ENCODE peak calls at places on chromosomes 16 and 17, in ten cellular contexts. S is heart left ventricle; H is effector memory CD4-positive, alpha-beta T cell; Z is CD8-positive, alpha-beta memory T cell; K is right cardiac atrium; L is mesenchymal stem cell; Y is CD4-positive, alpha-beta memory T cell; M is A673; E is adrenal gland; D is uterus. W is an unnamed sample.

GRCh38 chr16:84730406-84731106 is 30.8 kb downstream of the USP10 start:
- DNase-seq in S (peak), H (no peak), Z (peak), K (peak), L (peak), Y (no peak), M (peak), E (peak), D (peak), W (no peak)

GRCh38 chr17:4903051-4903818 is at the start of gene CHRNE:
- DNase-seq in S (peak), H (peak), Z (peak), K (peak), L (peak), Y (peak), M (peak), E (peak), D (peak), W (peak)

GRCh38 chr16:68345351-68345810 is 34.6 kb downstream of the PRMT7 start:
- DNase-seq in S (no peak), H (no peak), Z (no peak), K (no peak), L (no peak), Y (no peak), M (no peak), E (no peak), D (no peak), W (no peak)

GRCh38 chr16:63130942-63131341 is 1094.7 kb upstream of the CDH8 start:
- DNase-seq in S (no peak), H (no peak), Z (no peak), K (no peak), L (no peak), Y (no peak), M (no peak), E (no peak), D (no peak), W (no peak)

GRCh38 chr17:74190154-74190553 is 13.3 kb upstream of the RPL38 start:
- DNase-seq in S (no peak), H (no peak), Z (no peak), K (no peak), L (peak), Y (no peak), M (peak), E (peak), D (no peak), W (peak)

GRCh38 chr17:48994548-48995331 is 2.4 kb upstream of the IGF2BP1 start:
- DNase-seq in S (no peak), H (no peak), Z (no peak), K (no peak), L (no peak), Y (no peak), M (peak), E (no peak), D (no peak), W (peak)

GRCh38 chr17:80785477-80786178 is 206.0 kb upstream of the CHMP6 start:
- DNase-seq in S (no peak), H (no peak), Z (no peak), K (no peak), L (no peak), Y (no peak), M (peak), E (no peak), D (no peak), W (peak)

GRCh38 chr17:49191917-49192741 is 18.2 kb downstream of the GNGT2 start:
- DNase-seq in S (peak), H (peak), Z (peak), K (peak), L (peak), Y (peak), M (peak), E (peak), D (peak), W (peak)

GRCh38 chr16:50036426-50036825 is 11.4 kb downstream of the CNEP1R1 start:
- DNase-seq in S (no peak), H (no peak), Z (no peak), K (no peak), L (no peak), Y (no peak), M (no peak), E (no peak), D (no peak), W (no peak)

GRCh38 chr16:58021661-58022551 is 3.6 kb upstream of the MMP15 start:
- DNase-seq in S (no peak), H (no peak), Z (no peak), K (no peak), L (peak), Y (no peak), M (no peak), E (no peak), D (no peak), W (no peak)

GRCh38 chr16:68287276-68288251 is 23.2 kb downstream of the SLC7A6OS start:
- DNase-seq in S (peak), H (peak), Z (peak), K (peak), L (peak), Y (peak), M (no peak), E (peak), D (peak), W (no peak)

GRCh38 chr16:11779074-11779473 is 18.0 kb downstream of the ZC3H7A start:
- DNase-seq in S (no peak), H (no peak), Z (no peak), K (no peak), L (no peak), Y (no peak), M (no peak), E (no peak), D (no peak), W (no peak)

GRCh38 chr16:11784048-11784780 is 12.8 kb downstream of the ZC3H7A start:
- DNase-seq in S (no peak), H (no peak), Z (no peak), K (no peak), L (no peak), Y (no peak), M (no peak), E (no peak), D (no peak), W (no peak)

GRCh38 chr16:11781773-11782172 is 15.3 kb downstream of the ZC3H7A start:
- DNase-seq in S (no peak), H (no peak), Z (no peak), K (no peak), L (peak), Y (no peak), M (peak), E (no peak), D (no peak), W (no peak)

GRCh38 chr16:11780988-11781680 is 15.9 kb downstream of the ZC3H7A start:
- DNase-seq in S (no peak), H (no peak), Z (no peak), K (no peak), L (peak), Y (no peak), M (no peak), E (no peak), D (no peak), W (no peak)

GRCh38 chr16:11783319-11784047 is 13.6 kb downstream of the ZC3H7A start:
- DNase-seq in S (no peak), H (peak), Z (peak), K (no peak), L (no peak), Y (peak), M (no peak), E (no peak), D (no peak), W (no peak)
- H3K27ac ChIP-seq in S (peak), H (peak), Z (peak), K (peak), L (peak), Y (peak), M (peak), E (peak), D (peak), W (no peak)

GRCh38 chr17:28317099-28317964 is 1.7 kb upstream of the TMEM97 start:
- DNase-seq in S (no peak), H (no peak), Z (no peak), K (no peak), L (no peak), Y (no peak), M (no peak), E (no peak), D (no peak), W (peak)

GRCh38 chr17:28320215-28321061 is 1.4 kb downstream of the TMEM97 start:
- DNase-seq in S (no peak), H (no peak), Z (no peak), K (no peak), L (peak), Y (no peak), M (no peak), E (no peak), D (no peak), W (no peak)

GRCh38 chr17:28315846-28316705 is 2.9 kb upstream of the TMEM97 start:
- DNase-seq in S (no peak), H (no peak), Z (no peak), K (no peak), L (no peak), Y (no peak), M (no peak), E (no peak), D (no peak), W (no peak)

GRCh38 chr17:28317965-28318758 is 838 bp upstream of the TMEM97 start:
- DNase-seq in S (no peak), H (no peak), Z (no peak), K (no peak), L (no peak), Y (no peak), M (no peak), E (no peak), D (no peak), W (peak)

DNA sequence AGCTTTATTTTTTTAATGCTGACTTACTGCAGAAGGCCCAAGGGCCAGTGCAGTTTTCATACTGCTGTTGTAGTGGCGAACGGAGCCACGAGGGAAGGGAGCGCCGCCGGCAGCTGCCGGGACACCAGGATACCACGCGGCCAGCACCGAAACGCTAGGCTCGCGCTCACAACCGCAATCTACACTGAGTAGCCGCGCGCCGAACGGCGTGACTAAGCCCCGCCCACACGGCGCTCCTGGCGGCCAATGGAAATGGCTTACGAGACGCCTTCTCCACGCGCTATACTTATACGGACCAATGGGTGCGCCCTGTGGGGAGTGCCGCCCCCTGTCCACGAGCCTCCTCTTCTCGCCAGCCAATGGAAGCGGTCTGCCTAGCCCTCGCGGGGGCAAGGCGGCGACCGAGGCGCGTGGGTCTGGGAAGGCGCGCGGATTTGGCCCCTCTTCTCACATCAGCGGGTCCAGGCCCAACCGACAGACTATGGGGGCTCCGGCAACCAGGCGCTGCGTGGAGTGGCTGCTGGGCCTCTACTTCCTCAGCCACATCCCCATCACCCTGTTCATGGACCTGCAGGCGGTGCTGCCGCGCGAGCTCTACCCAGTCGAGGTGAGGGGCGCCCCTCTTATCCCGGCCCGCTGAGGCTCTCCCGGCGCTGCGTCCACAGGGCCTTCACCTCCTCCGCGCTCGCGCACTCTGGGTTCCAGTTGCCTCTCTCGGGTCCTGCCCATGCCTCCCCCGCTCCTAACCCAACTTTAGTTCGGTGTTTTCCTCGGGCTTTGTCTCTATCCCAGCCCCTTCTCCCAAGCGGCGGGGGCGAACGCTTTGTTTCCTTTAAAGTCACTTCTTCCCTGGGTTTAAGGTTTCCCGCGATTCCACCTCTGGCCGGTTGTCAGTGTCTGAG is at the start of gene TMEM97:
- DNase-seq in S (peak), H (peak), Z (peak), K (peak), L (peak), Y (peak), M (peak), E (peak), D (peak), W (peak)
- H3K27ac ChIP-seq in S (peak), H (no peak), Z (peak), K (no peak), L (peak), Y (peak), M (peak), E (peak), D (peak), W (peak)

DNA sequence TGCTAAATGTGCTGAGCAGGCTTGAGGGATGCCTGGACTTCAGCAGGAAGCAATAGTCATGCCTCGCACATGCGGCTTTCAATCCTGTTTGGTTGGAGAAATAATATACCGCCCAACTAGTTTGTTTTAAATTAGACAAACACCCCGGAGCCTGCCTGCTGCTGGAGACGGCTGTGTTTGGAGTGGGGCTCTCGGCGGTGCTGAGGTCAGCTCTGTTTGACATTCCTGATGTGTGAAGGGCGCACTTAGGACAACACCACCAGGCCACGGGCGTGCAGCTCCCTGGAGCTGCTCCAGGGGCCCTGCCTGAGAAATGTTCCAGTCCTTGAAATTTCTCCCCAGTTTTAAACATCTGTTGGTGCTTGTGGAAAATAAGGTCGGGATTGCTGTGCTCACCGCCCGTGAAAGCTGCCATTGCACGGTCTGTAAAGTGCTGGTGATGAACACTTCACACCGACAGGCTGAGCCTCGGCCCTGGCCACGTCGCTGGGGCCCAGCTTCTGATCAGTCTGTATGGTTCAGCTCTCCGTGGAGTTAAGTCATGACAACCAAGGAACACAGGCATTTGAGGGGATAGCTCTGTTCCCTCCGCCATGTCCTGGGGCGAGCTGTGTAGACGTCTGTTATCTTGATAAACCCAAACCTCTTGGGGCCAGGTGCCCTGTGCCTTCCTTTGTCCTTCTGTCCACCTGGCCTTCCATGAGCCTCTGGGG is 110.4 kb downstream of the METRNL start:
- DNase-seq in S (peak), H (no peak), Z (no peak), K (peak), L (peak), Y (no peak), M (no peak), E (no peak), D (peak), W (no peak)
- H3K27ac ChIP-seq in S (no peak), H (no peak), Z (no peak), K (no peak), L (peak), Y (no peak), M (no peak), E (no peak), D (no peak), W (no peak)

DNA sequence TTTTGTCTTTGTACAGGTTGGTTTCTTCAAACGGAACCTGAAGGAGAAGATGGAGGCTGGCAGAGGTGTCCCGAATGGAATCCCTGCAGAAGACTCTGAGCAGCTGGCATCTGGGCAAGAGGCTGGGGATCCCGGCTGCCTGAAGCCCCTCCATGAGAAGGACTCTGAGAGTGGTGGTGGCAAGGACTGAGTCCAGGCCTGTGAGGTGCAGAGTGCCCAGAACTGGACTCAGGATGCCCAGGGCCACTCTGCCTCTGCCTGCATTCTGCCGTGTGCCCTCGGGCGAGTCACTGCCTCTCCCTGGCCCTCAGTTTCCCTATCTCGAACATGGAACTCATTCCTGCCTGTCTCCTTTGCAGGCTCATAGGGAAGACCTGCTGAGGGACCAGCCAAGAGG is 4.9 kb downstream of the ZNF768 start:
- DNase-seq in S (no peak), H (no peak), Z (no peak), K (no peak), L (no peak), Y (no peak), M (no peak), E (no peak), D (no peak), W (no peak)
- H3K27ac ChIP-seq in S (no peak), H (no peak), Z (no peak), K (no peak), L (no peak), Y (no peak), M (no peak), E (no peak), D (no peak), W (no peak)

GRCh38 chr16:22193134-22193411 is 13.0 kb upstream of the EEF2K start:
- DNase-seq in S (no peak), H (no peak), Z (no peak), K (no peak), L (no peak), Y (no peak), M (no peak), E (no peak), D (no peak), W (no peak)

GRCh38 chr16:22195695-22196558 is 10.2 kb upstream of the EEF2K start:
- DNase-seq in S (peak), H (peak), Z (peak), K (peak), L (peak), Y (peak), M (peak), E (peak), D (peak), W (peak)

GRCh38 chr16:22192261-22193133 is 13.6 kb upstream of the EEF2K start:
- DNase-seq in S (peak), H (peak), Z (peak), K (peak), L (peak), Y (peak), M (peak), E (peak), D (peak), W (peak)

GRCh38 chr16:22194707-22195444 is 11.2 kb upstream of the EEF2K start:
- DNase-seq in S (no peak), H (peak), Z (no peak), K (no peak), L (no peak), Y (peak), M (no peak), E (no peak), D (no peak), W (no peak)

GRCh38 chr16:22195445-22195694 is 10.7 kb upstream of the EEF2K start:
- DNase-seq in S (no peak), H (no peak), Z (no peak), K (no peak), L (no peak), Y (no peak), M (no peak), E (no peak), D (no peak), W (no peak)
- H3K27ac ChIP-seq in S (peak), H (peak), Z (peak), K (no peak), L (no peak), Y (peak), M (no peak), E (peak), D (peak), W (no peak)

DNA sequence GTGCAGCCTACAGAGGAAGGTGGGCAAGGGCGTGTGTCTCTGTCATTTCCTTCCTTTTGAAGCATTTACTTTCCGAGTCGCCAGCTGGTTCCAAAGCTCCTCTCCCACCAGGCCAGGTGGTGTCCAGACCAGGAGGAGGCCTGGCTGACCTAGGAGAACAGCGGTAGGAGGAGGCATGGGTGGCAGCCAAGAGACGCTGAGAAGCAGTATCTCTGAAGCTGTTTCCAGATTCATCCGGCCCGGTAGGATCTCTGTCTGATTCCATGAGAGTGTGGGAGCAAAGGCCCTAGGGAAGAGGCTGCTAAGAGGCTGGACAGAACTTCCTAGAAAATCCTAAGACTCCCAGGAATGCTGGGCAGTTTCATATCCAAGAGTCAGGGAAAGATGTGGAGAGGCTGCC is 20.3 kb downstream of the MEOX1 start:
- DNase-seq in S (peak), H (no peak), Z (no peak), K (no peak), L (no peak), Y (no peak), M (no peak), E (no peak), D (peak), W (no peak)
- H3K27ac ChIP-seq in S (peak), H (no peak), Z (no peak), K (no peak), L (no peak), Y (no peak), M (no peak), E (no peak), D (peak), W (no peak)

DNA sequence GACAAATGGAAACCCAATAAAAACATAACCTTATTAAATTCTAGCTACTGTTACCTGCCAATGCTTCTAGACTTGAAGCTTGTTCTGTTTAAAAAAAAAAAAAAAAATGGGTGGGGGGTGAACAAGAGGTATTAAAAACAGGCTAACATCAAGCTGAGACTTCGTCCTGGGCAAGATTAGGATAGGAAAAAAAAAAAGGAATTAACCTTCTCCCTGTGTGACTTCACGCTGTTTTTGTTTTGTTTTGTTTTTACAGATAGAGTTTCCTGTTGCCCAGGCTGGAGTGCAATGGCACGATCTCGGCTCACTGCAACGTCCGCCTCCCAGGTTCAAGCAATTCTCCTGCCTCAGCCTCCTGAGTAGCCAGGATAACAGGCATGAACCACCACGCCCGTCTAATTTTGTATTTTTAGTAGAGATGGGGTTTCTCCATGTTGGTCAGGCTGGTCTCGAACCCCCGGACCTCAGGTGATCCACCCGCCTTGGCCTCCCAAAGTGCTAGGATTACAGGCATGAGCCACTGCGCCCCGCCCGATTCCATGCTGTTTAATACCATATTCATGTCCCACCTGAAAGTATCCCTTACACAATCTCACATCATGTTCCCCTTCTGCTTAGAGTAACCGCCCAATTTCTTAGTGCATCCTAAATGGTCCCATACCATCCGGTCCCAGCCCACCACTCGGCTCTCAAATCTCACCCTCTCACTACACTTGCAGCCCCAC is 2.2 kb downstream of the USP31 start:
- DNase-seq in S (no peak), H (no peak), Z (no peak), K (no peak), L (no peak), Y (no peak), M (no peak), E (no peak), D (no peak), W (no peak)
- H3K27ac ChIP-seq in S (peak), H (no peak), Z (no peak), K (no peak), L (no peak), Y (no peak), M (peak), E (no peak), D (peak), W (no peak)

W was measured in endodermal cell.